ENCODE peak calls at places on chromosome 1, in five cellular contexts. L is substantia nigra, T is ELR, M is epithelial cell of prostate, F is SW 1271. E is an unnamed sample.
A peak's percentile ranks its signal among the peaks of the same experiment; 100 is the strongest.

GRCh38 chr1:212458817-212459216 is 26.1 kb downstream of the NENF start:
- DNase-seq in L (no peak), T (no peak), M (no peak), F (no peak), E (no peak)

GRCh38 chr1:28737245-28738137 is 751 bp downstream of the YTHDF2 start:
- DNase-seq in L (no peak), T (peak; percentile 61), M (no peak), F (peak; percentile 30), E (peak; percentile 12)

GRCh38 chr1:212285685-212286436 is 651 bp downstream of the PPP2R5A start:
- DNase-seq in L (peak; percentile 68), T (peak; percentile 65), M (no peak), F (peak; percentile 38), E (peak; percentile 69)

GRCh38 chr1:87972818-87973217 is 644.1 kb downstream of the LMO4 start:
- DNase-seq in L (no peak), T (no peak), M (no peak), F (no peak), E (no peak)

GRCh38 chr1:29933110-29933509 is 696.8 kb downstream of the PTPRU start:
- DNase-seq in L (no peak), T (peak; percentile 3), M (peak; percentile 60), F (no peak), E (no peak)

GRCh38 chr1:166975361-166976129 is at the start of gene ILDR2:
- DNase-seq in L (peak; percentile 66), T (peak; percentile 33), M (no peak), F (no peak), E (peak; percentile 64)

GRCh38 chr1:30599721-30600120 is 123.7 kb downstream of the MATN1 start:
- DNase-seq in L (no peak), T (no peak), M (no peak), F (no peak), E (no peak)

GRCh38 chr1:28926629-28927441 is 12.5 kb downstream of the EPB41 start:
- DNase-seq in L (no peak), T (no peak), M (no peak), F (no peak), E (peak; percentile 42)

GRCh38 chr1:227043755-227044154 is 103.7 kb downstream of the COQ8A start:
- DNase-seq in L (no peak), T (peak; percentile 66), M (no peak), F (no peak), E (no peak)

GRCh38 chr1:46094454-46094853 is 38.0 kb downstream of the PIK3R3 start:
- DNase-seq in L (no peak), T (no peak), M (no peak), F (no peak), E (peak; percentile 1)

GRCh38 chr1:184210048-184210447 is 158.5 kb downstream of the TSEN15 start:
- DNase-seq in L (no peak), T (no peak), M (no peak), F (no peak), E (no peak)

GRCh38 chr1:151130837-151131586 is 15.4 kb downstream of the SEMA6C start:
- DNase-seq in L (peak; percentile 68), T (peak; percentile 61), M (peak; percentile 41), F (no peak), E (peak; percentile 42)

GRCh38 chr1:18385239-18385790 is 95.4 kb upstream of the KLHDC7A start:
- DNase-seq in L (no peak), T (no peak), M (no peak), F (no peak), E (peak; percentile 3)

GRCh38 chr1:92709738-92710137 is 75.2 kb downstream of the EVI5 start:
- DNase-seq in L (no peak), T (peak; percentile 75), M (peak; percentile 31), F (no peak), E (no peak)

GRCh38 chr1:68955424-68955823 is 458.5 kb upstream of the DEPDC1 start:
- DNase-seq in L (no peak), T (no peak), M (no peak), F (no peak), E (no peak)

GRCh38 chr1:9603766-9604753 is 15.3 kb downstream of the TMEM201 start:
- DNase-seq in L (no peak), T (no peak), M (no peak), F (no peak), E (no peak)

GRCh38 chr1:193113992-193114332 is 7.9 kb upstream of the CDC73 start:
- DNase-seq in L (no peak), T (no peak), M (no peak), F (no peak), E (no peak)

GRCh38 chr1:8554956-8555534 is 237.1 kb downstream of the SLC45A1 start:
- DNase-seq in L (no peak), T (peak; percentile 13), M (peak; percentile 16), F (no peak), E (no peak)